ENCODE peak calls at places on chromosomes 13 and 19, in ten cellular contexts. B is left ventricle myocardium superior; Y is activated CD8-positive, alpha-beta T cell treated with anti-CD3 and anti-CD28 coated beads, Interleukin-2, amount 10 ng/mL, durations not matched to agents 7 days and 5 days; X is lower lobe of right lung; R is natural killer cell; U is CD8-positive, alpha-beta T cell; E is mucosa of descending colon; D is gastrocnemius medialis; L is HCT116; N is upper lobe of left lung. F is an unnamed sample.

GRCh38 chr13:30718661-30719520 is 16.5 kb upstream of the ALOX5AP start:
- ATAC-seq in B (no peak), Y (no peak), X (no peak), R (no peak), U (no peak), E (no peak), D (no peak), L (peak; percentile 84), N (peak; percentile 78), F (no peak)

GRCh38 chr19:57830071-57830602 is at the start of gene ZNF587B:
- ATAC-seq in B (peak; percentile 90), Y (no peak), X (peak; percentile 88), R (no peak), U (peak; percentile 49), E (peak; percentile 83), D (peak; percentile 91), L (peak; percentile 88), N (peak; percentile 85), F (peak; percentile 85)

GRCh38 chr19:42051166-42052115 is 18.6 kb downstream of the GRIK5 start:
- ATAC-seq in B (no peak), Y (peak; percentile 49), X (no peak), R (no peak), U (no peak), E (peak; percentile 30), D (no peak), L (peak; percentile 83), N (no peak), F (no peak)

GRCh38 chr13:105979586-105979985 is 555.9 kb downstream of the EFNB2 start:
- ATAC-seq in B (no peak), Y (no peak), X (peak; percentile 88), R (no peak), U (no peak), E (peak; percentile 96), D (no peak), L (no peak), N (peak; percentile 48), F (no peak)

GRCh38 chr19:17993076-17993813 is 14.7 kb upstream of the ARRDC2 start:
- ATAC-seq in B (no peak), Y (no peak), X (no peak), R (no peak), U (no peak), E (peak; percentile 17), D (no peak), L (no peak), N (no peak), F (no peak)

GRCh38 chr13:73729046-73729445 is 405.2 kb downstream of the KLF12 start:
- ATAC-seq in B (no peak), Y (no peak), X (no peak), R (no peak), U (no peak), E (peak; percentile 30), D (no peak), L (no peak), N (no peak), F (no peak)

GRCh38 chr19:16441661-16442071 is 30.1 kb downstream of the EPS15L1 start:
- ATAC-seq in B (peak; percentile 6), Y (peak; percentile 47), X (peak; percentile 69), R (no peak), U (peak; percentile 57), E (peak; percentile 49), D (peak; percentile 24), L (peak; percentile 93), N (no peak), F (no peak)

GRCh38 chr19:3509566-3509989 is 3.5 kb downstream of the FZR1 start:
- ATAC-seq in B (no peak), Y (no peak), X (no peak), R (no peak), U (no peak), E (no peak), D (no peak), L (no peak), N (no peak), F (no peak)

GRCh38 chr13:60583196-60583908 is 186.3 kb downstream of the TDRD3 start:
- ATAC-seq in B (no peak), Y (no peak), X (no peak), R (no peak), U (no peak), E (no peak), D (peak; percentile 75), L (no peak), N (peak; percentile 74), F (no peak)

GRCh38 chr19:35755550-35756371 is 1.1 kb downstream of the HSPB6 start:
- ATAC-seq in B (peak; percentile 52), Y (no peak), X (peak; percentile 3), R (no peak), U (no peak), E (peak; percentile 45), D (peak; percentile 40), L (no peak), N (peak; percentile 72), F (peak; percentile 68)

GRCh38 chr19:17512574-17512939 is 1.1 kb downstream of the PGLS start:
- ATAC-seq in B (no peak), Y (no peak), X (no peak), R (no peak), U (no peak), E (no peak), D (no peak), L (no peak), N (no peak), F (no peak)

GRCh38 chr19:10891360-10892108 is 20.2 kb downstream of the CARM1 start:
- ATAC-seq in B (peak; percentile 57), Y (no peak), X (peak; percentile 11), R (no peak), U (no peak), E (peak; percentile 94), D (peak; percentile 68), L (no peak), N (peak; percentile 27), F (peak; percentile 21)

GRCh38 chr13:43041368-43041921 is 18.1 kb downstream of the DNAJC15 start:
- ATAC-seq in B (no peak), Y (no peak), X (no peak), R (no peak), U (no peak), E (peak; percentile 53), D (no peak), L (no peak), N (no peak), F (no peak)

GRCh38 chr19:19528721-19529490 is at the start of gene YJEFN3:
- ATAC-seq in B (peak; percentile 51), Y (no peak), X (no peak), R (no peak), U (no peak), E (no peak), D (no peak), L (no peak), N (no peak), F (peak; percentile 61)

GRCh38 chr19:36514012-36514612 is 14.0 kb downstream of the ZNF260 start:
- ATAC-seq in B (no peak), Y (no peak), X (no peak), R (no peak), U (no peak), E (no peak), D (no peak), L (no peak), N (no peak), F (no peak)

GRCh38 chr13:110445722-110446569 is 115.6 kb downstream of the RAB20 start:
- ATAC-seq in B (no peak), Y (no peak), X (no peak), R (no peak), U (no peak), E (no peak), D (no peak), L (no peak), N (no peak), F (no peak)

GRCh38 chr19:18274303-18274775 is at the start of gene IQCN:
- ATAC-seq in B (peak; percentile 2), Y (peak; percentile 24), X (peak; percentile 2), R (no peak), U (peak; percentile 30), E (peak; percentile 50), D (peak; percentile 10), L (peak; percentile 73), N (peak; percentile 0), F (peak; percentile 12)

GRCh38 chr13:23288995-23289394 is 108.2 kb downstream of the SGCG start:
- ATAC-seq in B (peak; percentile 84), Y (no peak), X (no peak), R (no peak), U (no peak), E (no peak), D (peak; percentile 68), L (no peak), N (peak; percentile 47), F (peak; percentile 13)

GRCh38 chr13:98586400-98587144 is 9.7 kb upstream of the STK24 start:
- ATAC-seq in B (no peak), Y (no peak), X (no peak), R (no peak), U (no peak), E (peak; percentile 34), D (no peak), L (no peak), N (no peak), F (no peak)

GRCh38 chr13:73934215-73934623 is 200.0 kb downstream of the KLF12 start:
- ATAC-seq in B (no peak), Y (no peak), X (no peak), R (peak; percentile 48), U (peak; percentile 26), E (peak; percentile 33), D (no peak), L (no peak), N (no peak), F (no peak)

F was measured in gastroesophageal sphincter.